ENCODE peak calls at places on chromosomes 2 and 18, in four cellular contexts. R is tibial nerve, K is endothelial cell, U is IMR-90. Z is an unnamed sample.
A peak's percentile ranks its signal among the peaks of the same experiment; 100 is the strongest.

GRCh38 chr2:162768646-162769045 is 69.9 kb downstream of the KCNH7 start:
- DNase-seq in R (no peak), K (no peak), U (no peak), Z (no peak)

GRCh38 chr2:45000921-45001628 is 8.2 kb downstream of the SIX2 start:
- DNase-seq in R (no peak), K (peak; percentile 57), U (no peak), Z (peak; percentile 51)

GRCh38 chr2:209840434-209840833 is 68.8 kb downstream of the UNC80 start:
- DNase-seq in R (no peak), K (no peak), U (no peak), Z (no peak)

GRCh38 chr18:23225518-23225917 is 90.2 kb downstream of the CABLES1 start:
- DNase-seq in R (peak; percentile 55), K (no peak), U (peak; percentile 97), Z (peak; percentile 96)

GRCh38 chr2:173343921-173344320 is 10.8 kb upstream of the CDCA7 start:
- DNase-seq in R (no peak), K (no peak), U (no peak), Z (no peak)

GRCh38 chr2:8119782-8120551 is 561.9 kb upstream of the ID2 start:
- DNase-seq in R (no peak), K (no peak), U (peak; percentile 73), Z (no peak)

GRCh38 chr2:190786404-190787166 is 94.0 kb upstream of the GLS start:
- DNase-seq in R (no peak), K (no peak), U (no peak), Z (no peak)

GRCh38 chr18:39675358-39675757 is 2109.8 kb upstream of the CELF4 start:
- DNase-seq in R (no peak), K (no peak), U (peak; percentile 59), Z (no peak)

GRCh38 chr2:46489430-46489829 is 10.1 kb downstream of the TMEM247 start:
- DNase-seq in R (no peak), K (no peak), U (no peak), Z (no peak)

GRCh38 chr2:30026091-30027055 is 105.0 kb upstream of the ALK start:
- DNase-seq in R (peak; percentile 26), K (peak; percentile 72), U (peak; percentile 22), Z (peak; percentile 74)
- TF ChIP-seq CTCF in R (peak; percentile 44), K (peak; percentile 61), U (peak; percentile 56), Z (peak; percentile 65)

DNA sequence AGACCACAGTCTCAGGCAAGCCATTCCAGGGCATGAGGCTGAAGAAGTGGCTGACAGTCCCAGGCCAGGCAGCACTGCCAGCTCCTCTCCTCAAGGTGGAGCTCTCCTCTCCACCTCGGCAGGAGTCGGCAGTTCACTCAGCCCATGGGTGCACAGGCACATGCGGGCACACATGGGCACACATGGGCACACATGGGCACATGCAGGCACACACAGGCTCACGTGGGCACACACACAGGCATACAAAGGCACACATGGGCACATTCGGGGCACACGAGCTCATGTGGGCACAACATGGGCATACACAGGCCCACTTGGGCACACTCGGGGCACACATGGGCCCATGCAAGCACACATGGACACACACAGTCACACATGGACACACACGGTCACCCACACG is 65.3 kb upstream of the TAF1B start:
- DNase-seq in R (no peak), K (peak; percentile 46), U (no peak), Z (peak; percentile 43)
- TF ChIP-seq CTCF in R (no peak), K (peak; percentile 43), U (peak; percentile 27), Z (peak; percentile 48)

GRCh38 chr18:58565021-58565420 is 63.9 kb downstream of the ALPK2 start:
- DNase-seq in R (peak; percentile 17), K (no peak), U (no peak), Z (no peak)

GRCh38 chr18:58559427-58560186 is 69.3 kb downstream of the ALPK2 start:
- DNase-seq in R (no peak), K (no peak), U (peak; percentile 52), Z (no peak)

GRCh38 chr18:58567453-58568196 is 61.3 kb downstream of the ALPK2 start:
- DNase-seq in R (peak; percentile 38), K (no peak), U (peak; percentile 99), Z (peak; percentile 82)

GRCh38 chr18:58562146-58562998 is 66.5 kb downstream of the ALPK2 start:
- DNase-seq in R (no peak), K (no peak), U (peak; percentile 28), Z (no peak)

GRCh38 chr18:58562999-58563667 is 65.8 kb downstream of the ALPK2 start:
- DNase-seq in R (no peak), K (no peak), U (no peak), Z (no peak)
- TF ChIP-seq CTCF in R (no peak), K (no peak), U (no peak), Z (no peak)

DNA sequence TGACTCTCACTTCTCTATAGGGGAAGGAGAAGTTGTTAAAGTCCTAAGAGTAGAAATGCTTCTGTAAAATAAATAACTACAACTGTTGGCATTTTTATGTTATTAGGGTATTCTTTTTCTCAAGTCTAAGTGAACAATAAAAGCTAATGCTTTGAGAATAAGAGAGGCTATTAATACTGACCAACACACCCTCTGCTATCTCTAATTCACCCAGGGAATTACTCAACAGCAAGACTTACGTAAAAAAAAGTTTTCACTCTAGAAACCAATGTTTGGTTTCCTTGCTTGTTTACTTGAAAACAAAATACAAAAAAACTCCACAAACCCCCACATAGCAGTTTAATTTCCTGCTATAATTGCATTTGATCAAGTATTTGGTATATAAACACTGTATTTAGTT is 25.2 kb downstream of the CHN1 start:
- DNase-seq in R (no peak), K (no peak), U (no peak), Z (peak; percentile 40)
- TF ChIP-seq CTCF in R (no peak), K (no peak), U (no peak), Z (no peak)

DNA sequence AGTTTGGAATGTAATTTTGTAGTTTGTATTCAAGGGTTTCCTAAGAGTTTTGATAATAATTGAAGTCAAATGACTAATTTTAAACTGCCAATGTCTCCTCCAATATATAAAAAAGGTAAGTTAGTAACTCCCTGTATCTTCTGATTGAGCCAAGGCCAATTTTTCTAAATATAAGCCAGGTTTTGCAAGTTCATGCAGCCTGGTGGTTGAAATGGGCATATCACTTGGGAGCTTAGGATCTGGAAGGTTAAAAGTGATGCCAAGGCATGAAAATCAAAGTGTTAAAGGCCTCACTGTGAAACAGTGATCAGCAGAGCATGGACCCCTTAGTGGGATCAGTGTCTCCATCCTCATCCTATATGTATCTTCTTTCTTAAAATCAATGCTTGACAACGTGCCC is 60.5 kb downstream of the MERTK start:
- DNase-seq in R (no peak), K (no peak), U (no peak), Z (no peak)
- TF ChIP-seq CTCF in R (no peak), K (peak; percentile 32), U (peak; percentile 5), Z (no peak)

GRCh38 chr2:120203341-120204021 is 19.7 kb downstream of the TMEM185B start:
- DNase-seq in R (no peak), K (no peak), U (no peak), Z (no peak)

GRCh38 chr2:120204945-120205670 is 18.1 kb downstream of the TMEM185B start:
- DNase-seq in R (no peak), K (no peak), U (no peak), Z (no peak)

GRCh38 chr2:120204417-120204816 is 18.8 kb downstream of the TMEM185B start:
- DNase-seq in R (no peak), K (no peak), U (no peak), Z (no peak)

GRCh38 chr2:120204022-120204405 is 19.2 kb downstream of the TMEM185B start:
- DNase-seq in R (no peak), K (no peak), U (no peak), Z (no peak)

GRCh38 chr2:120205901-120206581 is 17.2 kb downstream of the TMEM185B start:
- DNase-seq in R (no peak), K (peak; percentile 78), U (no peak), Z (no peak)
- TF ChIP-seq CTCF in R (no peak), K (peak; percentile 63), U (peak; percentile 42), Z (peak; percentile 50)

Z was measured in cardiac muscle cell.